ENCODE peak calls at places on chromosomes 3 and 15, in four cellular contexts. K is GM12878, P is fibroblast of pulmonary artery, F is stomach. G is an unnamed sample.

GRCh38 chr3:9201278-9201677 is 48.2 kb downstream of the SRGAP3 start:
- DNase-seq in K (no peak), P (no peak), F (no peak), G (no peak)

GRCh38 chr3:197713477-197713822 is 23.3 kb downstream of the RUBCN start:
- DNase-seq in F (no peak), K (no peak), P (no peak), G (no peak)

GRCh38 chr15:35697549-35698299 is 151.8 kb upstream of the DPH6 start:
- DNase-seq in F (no peak), P (peak), K (no peak), G (peak)

GRCh38 chr3:50484681-50485263 is 18.7 kb downstream of the CACNA2D2 start:
- DNase-seq in P (no peak), K (no peak), F (no peak), G (no peak)

GRCh38 chr3:43525941-43526607 is 95.7 kb downstream of the ANO10 start:
- DNase-seq in K (no peak), F (no peak), P (peak), G (peak)

GRCh38 chr15:67784057-67784781 is 41.1 kb upstream of the SKOR1 start:
- DNase-seq in K (peak), F (no peak), P (no peak), G (no peak)

GRCh38 chr15:63256433-63256884 is 20.9 kb upstream of the APH1B start:
- DNase-seq in P (peak), F (no peak), K (no peak), G (peak)

GRCh38 chr15:72220678-72221077 is 10.3 kb downstream of the PKM start:
- DNase-seq in F (no peak), K (no peak), P (no peak), G (no peak)

GRCh38 chr3:32175607-32176197 is 62.8 kb upstream of the CMTM8 start:
- DNase-seq in P (peak), F (peak), K (no peak), G (peak)

GRCh38 chr3:120143676-120144075 is 49.4 kb upstream of the GSK3B start:
- DNase-seq in F (no peak), K (no peak), P (no peak), G (no peak)

GRCh38 chr3:49333091-49333490 is 6.8 kb downstream of the USP4 start:
- DNase-seq in K (no peak), F (no peak), P (peak), G (peak)

GRCh38 chr15:37098468-37099320 is 1.7 kb downstream of the MEIS2 start:
- DNase-seq in F (no peak), K (no peak), P (no peak), G (peak)

GRCh38 chr3:45950686-45951600 is 7.7 kb downstream of the CXCR6 start:
- DNase-seq in F (peak), P (no peak), K (no peak), G (no peak)

GRCh38 chr3:48023377-48023776 is 7.2 kb upstream of the MAP4 start:
- DNase-seq in F (no peak), P (no peak), K (no peak), G (no peak)

GRCh38 chr3:42654331-42655201 is 1.1 kb downstream of the ZBTB47 start:
- DNase-seq in P (peak), F (peak), K (no peak), G (no peak)

GRCh38 chr15:74863239-74864056 is 9.7 kb downstream of the SCAMP2 start:
- DNase-seq in K (no peak), F (no peak), P (peak), G (peak)

GRCh38 chr3:42902257-42902656 is 3.7 kb upstream of the ZNF662 start:
- DNase-seq in P (no peak), K (no peak), F (no peak), G (no peak)

GRCh38 chr3:102089904-102090492 is 240.7 kb downstream of the NFKBIZ start:
- DNase-seq in F (no peak), K (no peak), P (peak), G (peak)

GRCh38 chr15:39058371-39059131 is 493.9 kb upstream of the RASGRP1 start:
- DNase-seq in P (no peak), K (no peak), F (no peak), G (no peak)

DNA sequence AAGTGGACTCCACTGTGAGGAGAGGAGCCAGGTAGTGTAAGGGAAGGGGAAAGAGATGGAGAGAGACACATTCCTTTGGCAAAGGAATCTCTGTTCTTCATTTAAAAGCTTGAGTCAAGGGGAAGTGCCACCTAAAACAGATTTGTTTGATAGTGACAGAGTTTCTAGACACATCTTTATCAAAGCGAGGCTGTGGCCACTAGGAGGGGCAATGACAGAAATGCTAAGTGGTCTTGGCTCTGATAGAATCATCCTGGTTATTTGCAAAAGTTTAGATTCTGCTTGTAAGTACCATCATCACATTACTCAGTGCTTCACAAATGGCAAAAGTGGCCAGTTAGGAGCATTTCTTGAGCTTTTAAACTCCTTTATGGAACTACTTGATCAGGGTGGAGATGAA is 261.4 kb downstream of the CNTN3 start:
- DNase-seq in F (no peak), K (no peak), P (peak), G (no peak)
- TF ChIP-seq CTCF in F (no peak), K (no peak), P (no peak), G (no peak)

GRCh38 chr3:19427417-19428149 is 279.3 kb downstream of the KCNH8 start:
- DNase-seq in K (no peak), F (no peak), P (no peak), G (peak)
- TF ChIP-seq CTCF in K (no peak), F (no peak), P (no peak), G (no peak)

GRCh38 chr15:61118885-61119284 is 110.2 kb downstream of the RORA start:
- DNase-seq in K (no peak), F (no peak), P (no peak), G (peak)
- TF ChIP-seq CTCF in K (peak), F (no peak), P (peak), G (no peak)

GRCh38 chr3:123728991-123729390 is 144.1 kb upstream of the HACD2 start:
- DNase-seq in F (no peak), P (no peak), K (no peak), G (no peak)

GRCh38 chr3:123724306-123724705 is 139.5 kb upstream of the HACD2 start:
- DNase-seq in K (no peak), P (peak), F (no peak), G (no peak)

GRCh38 chr3:123723527-123724168 is 138.8 kb upstream of the HACD2 start:
- DNase-seq in F (peak), P (peak), K (peak), G (peak)

GRCh38 chr3:123728014-123728413 is 143.2 kb upstream of the HACD2 start:
- DNase-seq in K (no peak), F (no peak), P (peak), G (peak)

GRCh38 chr3:123725652-123726400 is 141.0 kb upstream of the HACD2 start:
- DNase-seq in F (no peak), P (no peak), K (no peak), G (no peak)
- TF ChIP-seq CTCF in F (no peak), P (no peak), K (no peak), G (peak)

GRCh38 chr3:104610730-104611652 is 755.7 kb upstream of the ALCAM start:
- DNase-seq in F (peak), P (no peak), K (no peak), G (no peak)
- TF ChIP-seq CTCF in F (no peak), P (peak), K (no peak), G (no peak)

GRCh38 chr3:53842436-53843194 is 3.6 kb downstream of the CHDH start:
- DNase-seq in K (no peak), F (peak), P (peak), G (peak)
- TF ChIP-seq CTCF in K (peak), F (no peak), P (peak), G (no peak)